ENCODE peak calls at places on chromosomes 12 and 14, in ten cellular contexts. U is left ventricle myocardium inferior, K is brain microvascular endothelial cell, H is ovary, S is MM.1S, Q is upper lobe of left lung, O is thoracic aorta, T is uterus, J is transverse colon, R is stomach. L is an unnamed sample.

GRCh38 chr14:87449016-87449415 is 544.0 kb downstream of the GALC start:
- DNase-seq in Q (no peak), S (no peak), R (no peak), H (no peak), K (no peak), O (no peak), U (no peak), J (no peak), T (no peak), L (no peak)

GRCh38 chr12:84502907-84503787 is 409.5 kb downstream of the SLC6A15 start:
- DNase-seq in K (peak; percentile 66), S (peak; percentile 60), Q (no peak), H (no peak), U (no peak), J (peak; percentile 20), O (no peak), T (peak; percentile 23), R (peak; percentile 30), L (no peak)

GRCh38 chr12:21696603-21697002 is 39.0 kb upstream of the LDHB start:
- DNase-seq in T (no peak), H (no peak), Q (no peak), R (no peak), S (no peak), J (no peak), K (no peak), O (no peak), U (no peak), L (no peak)

GRCh38 chr12:77998236-77998786 is 167.6 kb downstream of the NAV3 start:
- DNase-seq in J (no peak), O (no peak), S (no peak), T (no peak), U (no peak), R (no peak), Q (no peak), K (no peak), H (no peak), L (no peak)

GRCh38 chr12:65741662-65742480 is 82.4 kb upstream of the HMGA2 start:
- DNase-seq in R (no peak), H (peak; percentile 35), J (peak; percentile 10), U (peak; percentile 26), S (no peak), Q (peak; percentile 86), K (peak; percentile 51), T (peak; percentile 19), O (no peak), L (peak; percentile 1)

GRCh38 chr12:78096909-78097597 is 266.4 kb downstream of the NAV3 start:
- DNase-seq in T (no peak), U (no peak), J (no peak), S (no peak), Q (no peak), H (peak; percentile 21), K (peak; percentile 33), R (no peak), O (no peak), L (no peak)

GRCh38 chr14:90756755-90757345 is 59.4 kb downstream of the TTC7B start:
- DNase-seq in H (no peak), T (no peak), Q (no peak), J (no peak), O (no peak), S (no peak), K (no peak), U (no peak), R (peak; percentile 20), L (no peak)

GRCh38 chr14:75579882-75580281 is 1.5 kb downstream of the FLVCR2 start:
- DNase-seq in T (no peak), Q (no peak), H (no peak), U (peak; percentile 31), R (no peak), S (no peak), O (no peak), J (no peak), K (no peak), L (no peak)

GRCh38 chr14:101851183-101851582 is 89.7 kb downstream of the PPP2R5C start:
- DNase-seq in U (no peak), T (no peak), R (no peak), J (no peak), O (no peak), H (no peak), K (no peak), S (no peak), Q (no peak), L (no peak)

GRCh38 chr14:101174522-101174838 is 271.0 kb upstream of the RTL1 start:
- DNase-seq in Q (peak; percentile 58), R (no peak), S (no peak), U (no peak), T (no peak), J (no peak), H (no peak), K (no peak), O (no peak), L (no peak)

GRCh38 chr12:2051700-2052625 is 824 bp upstream of the CACNA1C start:
- DNase-seq in R (no peak), Q (no peak), U (no peak), S (no peak), J (no peak), T (peak; percentile 58), O (no peak), H (no peak), K (no peak), L (no peak)

GRCh38 chr12:2052861-2053674 is at the start of gene CACNA1C:
- DNase-seq in J (peak; percentile 46), H (peak; percentile 52), Q (peak; percentile 93), O (no peak), S (peak; percentile 61), T (peak; percentile 80), R (peak; percentile 34), K (no peak), U (peak; percentile 66), L (no peak)

GRCh38 chr12:2054091-2055018 is 1.6 kb downstream of the CACNA1C start:
- DNase-seq in O (no peak), U (no peak), J (no peak), R (no peak), S (no peak), H (no peak), K (no peak), Q (peak; percentile 70), T (peak; percentile 51), L (no peak)

GRCh38 chr12:2057041-2057792 is 4.4 kb downstream of the CACNA1C start:
- DNase-seq in T (peak; percentile 64), O (no peak), H (peak; percentile 63), R (peak; percentile 60), U (peak; percentile 58), J (peak; percentile 70), S (peak; percentile 52), K (peak; percentile 41), Q (no peak), L (peak; percentile 22)

GRCh38 chr12:2053675-2054070 is 886 bp downstream of the CACNA1C start:
- DNase-seq in J (no peak), O (no peak), H (peak; percentile 46), U (peak; percentile 38), T (peak; percentile 68), K (no peak), R (no peak), Q (peak; percentile 76), S (no peak), L (no peak)
- H3K27me3 ChIP-seq in J (peaks cover 55% of the 10 kb centered on the region), O (no peaks in the 10 kb centered on the region), H (no peaks in the 10 kb centered on the region), U (peaks cover 4% of the 10 kb centered on the region), T (no peaks in the 10 kb centered on the region), K (peaks cover 58% of the 10 kb centered on the region), R (no peaks in the 10 kb centered on the region), Q (no peaks in the 10 kb centered on the region), S (peaks cover 17% of the 10 kb centered on the region), L (peaks cover 50% of the 10 kb centered on the region)

GRCh38 chr12:59708484-59708883 is 112.7 kb downstream of the SLC16A7 start:
- DNase-seq in H (no peak), Q (no peak), K (no peak), U (no peak), T (no peak), R (no peak), J (no peak), O (no peak), S (no peak), L (no peak)

GRCh38 chr12:59708059-59708458 is 112.2 kb downstream of the SLC16A7 start:
- DNase-seq in U (no peak), J (no peak), Q (no peak), T (no peak), R (no peak), K (peak; percentile 13), S (no peak), H (no peak), O (no peak), L (no peak)

GRCh38 chr12:59710004-59710628 is 114.3 kb downstream of the SLC16A7 start:
- DNase-seq in O (no peak), Q (no peak), H (no peak), K (no peak), T (no peak), J (no peak), U (no peak), S (no peak), R (no peak), L (no peak)

GRCh38 chr12:59715434-59715833 is 119.6 kb downstream of the SLC16A7 start:
- DNase-seq in S (no peak), R (no peak), O (no peak), U (no peak), H (no peak), K (no peak), T (no peak), J (no peak), Q (no peak), L (no peak)

GRCh38 chr12:59710964-59711363 is 115.1 kb downstream of the SLC16A7 start:
- DNase-seq in O (no peak), R (no peak), T (no peak), S (no peak), H (no peak), J (no peak), U (no peak), Q (no peak), K (no peak), L (no peak)
- TF ChIP-seq CTCF in O (no peak), R (no peak), T (no peak), S (no peak), H (no peak), J (no peak), U (no peak), Q (no peak), K (no peak), L (no peak)

GRCh38 chr12:3490848-3491382 is at the start of gene PRMT8:
- DNase-seq in R (no peak), O (no peak), S (no peak), H (no peak), J (no peak), U (no peak), T (no peak), K (peak; percentile 5), Q (peak; percentile 77), L (no peak)
- H3K27me3 ChIP-seq in R (peaks cover 21% of the 10 kb centered on the region), O (no peaks in the 10 kb centered on the region), S (peaks cover 68% of the 10 kb centered on the region), H (no peaks in the 10 kb centered on the region), J (peaks cover 89% of the 10 kb centered on the region), U (peaks cover 89% of the 10 kb centered on the region), T (no peaks in the 10 kb centered on the region), K (peaks cover 59% of the 10 kb centered on the region), Q (no peaks in the 10 kb centered on the region), L (peaks cover 78% of the 10 kb centered on the region)

GRCh38 chr12:7711133-7711532 is at the start of gene DPPA3:
- DNase-seq in T (no peak), K (no peak), O (no peak), J (no peak), Q (no peak), H (no peak), U (no peak), R (no peak), S (no peak), L (no peak)

GRCh38 chr12:7712841-7713442 is 1.7 kb downstream of the DPPA3 start:
- DNase-seq in O (no peak), H (no peak), U (no peak), K (no peak), R (no peak), S (no peak), T (no peak), Q (peak; percentile 58), J (no peak), L (no peak)

GRCh38 chr12:7716391-7716790 is 5.2 kb downstream of the DPPA3 start:
- DNase-seq in R (no peak), H (no peak), J (no peak), K (no peak), U (no peak), O (no peak), Q (no peak), S (peak; percentile 38), T (no peak), L (no peak)
- TF ChIP-seq CTCF in R (no peak), H (no peak), J (no peak), K (no peak), U (peak; percentile 12), O (no peak), Q (no peak), S (peak; percentile 24), T (no peak), L (no peak)